ENCODE peak calls at places on chromosomes 7 and 10, in four cellular contexts. D is fibroblast of lung, T is DMS153, J is HCT116. F is an unnamed sample.

GRCh38 chr7:47371733-47372368 is 210.1 kb downstream of the TNS3 start:
- DNase-seq in D (peak), T (peak), J (no peak), F (peak)

GRCh38 chr10:3421537-3422257 is 249.1 kb upstream of the PITRM1 start:
- DNase-seq in D (no peak), T (no peak), J (no peak), F (no peak)

GRCh38 chr7:158740013-158740656 is 35.5 kb upstream of the NCAPG2 start:
- DNase-seq in D (peak), T (no peak), J (no peak), F (no peak)

GRCh38 chr10:131271195-131271880 is 40.2 kb downstream of the TCERG1L start:
- DNase-seq in D (no peak), T (no peak), J (no peak), F (no peak)

GRCh38 chr7:86995814-86996213 is 63.6 kb downstream of the ELAPOR2 start:
- DNase-seq in D (no peak), T (no peak), J (no peak), F (no peak)

GRCh38 chr10:97708976-97709745 is 4.4 kb upstream of the MARVELD1 start:
- DNase-seq in D (peak), T (no peak), J (no peak), F (peak)

GRCh38 chr10:78866731-78867554 is 201.8 kb upstream of the ZMIZ1 start:
- DNase-seq in D (no peak), T (no peak), J (no peak), F (no peak)

GRCh38 chr10:72084094-72084459 is 4.3 kb downstream of the SPOCK2 start:
- DNase-seq in D (no peak), T (no peak), J (no peak), F (no peak)

GRCh38 chr7:28623863-28624262 is 211.5 kb downstream of the CREB5 start:
- DNase-seq in D (no peak), T (peak), J (peak), F (no peak)

GRCh38 chr10:44016589-44017482 is 368.1 kb downstream of the CXCL12 start:
- DNase-seq in D (no peak), T (no peak), J (no peak), F (no peak)

GRCh38 chr7:37853468-37853867 is 5.1 kb downstream of the NME8 start:
- DNase-seq in D (no peak), T (no peak), J (peak), F (peak)

GRCh38 chr10:3452234-3452633 is 279.7 kb upstream of the PITRM1 start:
- DNase-seq in D (peak), T (no peak), J (no peak), F (peak)

GRCh38 chr7:152313879-152314604 is 121.8 kb downstream of the KMT2C start:
- DNase-seq in D (peak), T (peak), J (peak), F (peak)

GRCh38 chr10:112802411-112803060 is 147.5 kb upstream of the TCF7L2 start:
- DNase-seq in D (no peak), T (no peak), J (no peak), F (no peak)

GRCh38 chr7:20229652-20230500 is 12.7 kb upstream of the MACC1 start:
- DNase-seq in D (peak), T (no peak), J (no peak), F (peak)

GRCh38 chr7:55641273-55641691 is 69.0 kb upstream of the VOPP1 start:
- DNase-seq in D (peak), T (peak), J (peak), F (peak)

GRCh38 chr10:132395704-132396494 is 1.1 kb upstream of the PWWP2B start:
- DNase-seq in D (peak), T (no peak), J (no peak), F (no peak)

GRCh38 chr10:103042908-103043307 is 124.8 kb downstream of the CNNM2 start:
- DNase-seq in D (no peak), T (no peak), J (no peak), F (no peak)

GRCh38 chr7:5827755-5828154 is 46.3 kb upstream of the RNF216 start:
- DNase-seq in D (no peak), T (no peak), J (peak), F (peak)

GRCh38 chr10:77287647-77288120 is 349.9 kb downstream of the KCNMA1 start:
- DNase-seq in D (no peak), T (peak), J (no peak), F (no peak)

GRCh38 chr10:19310121-19310520 is 261.5 kb downstream of the MALRD1 start:
- DNase-seq in D (peak), T (no peak), J (no peak), F (peak)

GRCh38 chr7:15853832-15854470 is 167.5 kb upstream of the MEOX2 start:
- DNase-seq in D (peak), T (no peak), J (no peak), F (no peak)

GRCh38 chr7:91940171-91940570 is 491 bp upstream of the AKAP9 start:
- DNase-seq in D (peak), T (no peak), J (no peak), F (peak)

GRCh38 chr10:127115086-127115485 is 81.3 kb downstream of the INSYN2A start:
- DNase-seq in D (no peak), T (no peak), J (no peak), F (no peak)